ENCODE peak calls at places on chromosomes 6 and 20, in nine cellular contexts. W, T, Z, R, C, F, G, S and U are unnamed samples.

GRCh38 chr20:47907031-47907670 is 121.9 kb upstream of the SULF2 start:
- DNase-seq in W (no peak), C (no peak), R (no peak), G (no peak), S (peak; percentile 79), T (no peak), F (no peak), Z (no peak), U (no peak)

GRCh38 chr20:592506-592905 is 17.6 kb downstream of the TCF15 start:
- DNase-seq in R (no peak), G (no peak), F (no peak), S (no peak), Z (no peak), C (no peak), T (no peak), W (no peak), U (no peak)

GRCh38 chr6:150293423-150294280 is 75.2 kb upstream of the IYD start:
- DNase-seq in W (no peak), R (no peak), T (peak; percentile 65), G (no peak), F (no peak), C (no peak), S (no peak), Z (peak; percentile 31), U (peak; percentile 61)

GRCh38 chr20:51930775-51931174 is 128.5 kb upstream of the SALL4 start:
- DNase-seq in S (peak; percentile 8), F (no peak), W (no peak), T (peak; percentile 86), Z (no peak), G (no peak), R (peak; percentile 11), C (no peak), U (no peak)

GRCh38 chr6:152897807-152898399 is 84.9 kb downstream of the FBXO5 start:
- DNase-seq in S (peak; percentile 32), C (peak; percentile 31), T (peak; percentile 67), F (peak; percentile 89), Z (peak; percentile 56), R (peak; percentile 18), G (peak; percentile 65), W (peak; percentile 71), U (peak; percentile 35)

GRCh38 chr6:134529921-134530320 is 212.0 kb upstream of the SGK1 start:
- DNase-seq in F (no peak), W (no peak), G (no peak), R (no peak), C (no peak), T (no peak), S (no peak), Z (no peak), U (no peak)

GRCh38 chr6:111358454-111358853 is 124.6 kb downstream of the REV3L start:
- DNase-seq in Z (no peak), W (no peak), C (no peak), G (no peak), S (no peak), F (no peak), R (peak; percentile 1), T (peak; percentile 13), U (no peak)

GRCh38 chr6:154549179-154549578 is 38.7 kb upstream of the CNKSR3 start:
- DNase-seq in R (no peak), Z (no peak), W (no peak), C (no peak), G (no peak), F (no peak), S (no peak), T (no peak), U (no peak)

GRCh38 chr20:10093087-10093591 is 58.4 kb downstream of the ANKEF1 start:
- DNase-seq in F (no peak), C (no peak), T (peak; percentile 86), W (no peak), G (no peak), S (peak; percentile 10), R (peak; percentile 10), Z (peak; percentile 43), U (no peak)

GRCh38 chr6:40891686-40892085 is 147.3 kb downstream of the UNC5CL start:
- DNase-seq in T (no peak), S (no peak), G (no peak), W (no peak), C (no peak), Z (no peak), R (no peak), F (no peak), U (no peak)

GRCh38 chr6:13339863-13340635 is 11.7 kb upstream of the TBC1D7 start:
- DNase-seq in C (no peak), T (no peak), F (no peak), W (no peak), G (no peak), R (no peak), Z (no peak), S (no peak), U (no peak)

GRCh38 chr6:155201461-155202226 is 62.2 kb upstream of the CLDN20 start:
- DNase-seq in Z (no peak), R (peak; percentile 49), S (no peak), C (no peak), T (peak; percentile 81), W (no peak), G (no peak), F (no peak), U (no peak)

GRCh38 chr6:41503841-41504525 is 42.2 kb upstream of the FOXP4 start:
- DNase-seq in W (no peak), R (no peak), C (no peak), T (peak; percentile 37), S (no peak), F (peak; percentile 26), Z (no peak), G (peak; percentile 25), U (no peak)

GRCh38 chr6:76247527-76247926 is 175.1 kb upstream of the IMPG1 start:
- DNase-seq in C (no peak), T (no peak), G (no peak), Z (no peak), S (no peak), F (no peak), R (no peak), W (no peak), U (no peak)

GRCh38 chr20:38278150-38278549 is 17.6 kb upstream of the KIAA1755 start:
- DNase-seq in G (no peak), W (no peak), F (no peak), T (no peak), C (peak; percentile 56), Z (peak; percentile 66), S (no peak), R (no peak), U (no peak)

GRCh38 chr6:32622545-32623401 is 14.4 kb upstream of the HLA-DQA1 start:
- DNase-seq in G (peak; percentile 7), F (peak; percentile 7), T (peak; percentile 19), S (no peak), C (no peak), Z (peak; percentile 12), W (peak; percentile 66), R (no peak), U (peak; percentile 20)

GRCh38 chr20:25336561-25337422 is 53.8 kb downstream of the ABHD12 start:
- DNase-seq in G (no peak), C (peak; percentile 89), R (no peak), T (no peak), F (peak; percentile 28), Z (peak; percentile 74), W (peak; percentile 43), S (no peak), U (peak; percentile 29)

GRCh38 chr20:20237093-20237959 is 130.6 kb upstream of the INSM1 start:
- DNase-seq in C (peak; percentile 60), G (peak; percentile 57), R (peak; percentile 3), W (peak; percentile 62), Z (peak; percentile 52), F (peak; percentile 53), S (no peak), T (peak; percentile 21), U (peak; percentile 13)

GRCh38 chr6:55578537-55579363 is at the start of gene HMGCLL1:
- DNase-seq in Z (peak; percentile 84), C (peak; percentile 34), R (no peak), S (peak; percentile 45), W (peak; percentile 12), T (no peak), F (peak; percentile 63), G (no peak), U (no peak)

GRCh38 chr6:31727034-31727716 is 1.9 kb downstream of the DDAH2 start:
- DNase-seq in R (no peak), T (no peak), F (no peak), W (peak; percentile 42), Z (peak; percentile 64), C (no peak), S (no peak), G (peak; percentile 91), U (peak; percentile 39)

GRCh38 chr20:23010096-23010495 is 25.0 kb upstream of the SSTR4 start:
- DNase-seq in G (no peak), W (no peak), S (no peak), C (no peak), T (no peak), Z (no peak), R (no peak), F (no peak), U (no peak)

GRCh38 chr6:7938562-7939185 is 28.1 kb upstream of the TXNDC5 start:
- DNase-seq in Z (no peak), G (peak; percentile 45), R (no peak), F (no peak), S (no peak), C (peak; percentile 58), T (no peak), W (no peak), U (no peak)

GRCh38 chr20:47309806-47310426 is 46.6 kb downstream of the ZMYND8 start:
- DNase-seq in S (no peak), C (no peak), W (no peak), F (no peak), G (no peak), Z (no peak), T (no peak), R (no peak), U (no peak)

GRCh38 chr6:126352514-126352913 is 12.6 kb downstream of the CENPW start:
- DNase-seq in R (no peak), W (no peak), F (no peak), Z (no peak), C (no peak), G (no peak), T (no peak), S (no peak), U (no peak)

GRCh38 chr6:123091091-123091895 is 95.3 kb downstream of the CLVS2 start:
- DNase-seq in Z (peak; percentile 16), F (no peak), G (no peak), W (no peak), S (no peak), R (no peak), C (no peak), T (peak; percentile 83), U (no peak)